ENCODE peak calls at places on chromosomes 16 and 17, in six cellular contexts. M, V, O, Q, Z and T are unnamed samples.
A peak's percentile ranks its signal among the peaks of the same experiment; 100 is the strongest.

GRCh38 chr17:74460996-74461395 is 5.4 kb upstream of the CD300A start:
- DNase-seq in M (no peak), V (no peak), O (no peak), Q (no peak), Z (no peak), T (no peak)

GRCh38 chr16:72554935-72555334 is 383.0 kb upstream of the PMFBP1 start:
- DNase-seq in M (no peak), V (no peak), O (no peak), Q (no peak), Z (no peak), T (no peak)

GRCh38 chr17:10842658-10843057 is 4.8 kb upstream of the PIRT start:
- DNase-seq in M (no peak), V (no peak), O (no peak), Q (no peak), Z (no peak), T (no peak)

GRCh38 chr17:14389656-14390055 is 88.8 kb downstream of the HS3ST3B1 start:
- DNase-seq in M (no peak), V (no peak), O (no peak), Q (no peak), Z (no peak), T (no peak)

GRCh38 chr16:2829501-2830354 is at the start of gene ZG16B:
- DNase-seq in M (no peak), V (no peak), O (no peak), Q (no peak), Z (no peak), T (no peak)

GRCh38 chr17:73799781-73800627 is 155.8 kb upstream of the SDK2 start:
- DNase-seq in M (no peak), V (no peak), O (no peak), Q (no peak), Z (no peak), T (no peak)

GRCh38 chr16:15765880-15766279 is 90.9 kb downstream of the MYH11 start:
- DNase-seq in M (peak; percentile 44), V (no peak), O (no peak), Q (no peak), Z (peak; percentile 9), T (no peak)

GRCh38 chr16:70692481-70693203 is 6.8 kb upstream of the MTSS2 start:
- DNase-seq in M (no peak), V (no peak), O (peak; percentile 71), Q (no peak), Z (no peak), T (no peak)

GRCh38 chr17:40556884-40557414 is 8.3 kb downstream of the CCR7 start:
- DNase-seq in M (peak; percentile 81), V (no peak), O (no peak), Q (no peak), Z (no peak), T (peak; percentile 49)

GRCh38 chr17:78965369-78965982 is 14.2 kb downstream of the LGALS3BP start:
- DNase-seq in M (no peak), V (no peak), O (no peak), Q (no peak), Z (no peak), T (no peak)

GRCh38 chr17:30347488-30347887 is 13.6 kb upstream of the TMIGD1 start:
- DNase-seq in M (no peak), V (no peak), O (no peak), Q (no peak), Z (no peak), T (no peak)

GRCh38 chr17:59830846-59831486 is 61.8 kb downstream of the TUBD1 start:
- DNase-seq in M (no peak), V (no peak), O (no peak), Q (no peak), Z (no peak), T (no peak)

GRCh38 chr17:17494499-17495447 is 1.4 kb downstream of the RASD1 start:
- DNase-seq in M (peak; percentile 20), V (no peak), O (peak; percentile 41), Q (peak; percentile 70), Z (no peak), T (no peak)

GRCh38 chr17:42992872-42993271 is 5.3 kb upstream of the RPL27 start:
- DNase-seq in M (no peak), V (no peak), O (no peak), Q (no peak), Z (no peak), T (no peak)

GRCh38 chr17:6548578-6549330 is 7.6 kb downstream of the PITPNM3 start:
- DNase-seq in M (no peak), V (no peak), O (no peak), Q (no peak), Z (no peak), T (no peak)

GRCh38 chr17:330993-331701 is 21.5 kb downstream of the RPH3AL start:
- DNase-seq in M (no peak), V (no peak), O (peak; percentile 56), Q (no peak), Z (no peak), T (no peak)

GRCh38 chr17:69314246-69315030 is 12.5 kb downstream of the ABCA5 start:
- DNase-seq in M (no peak), V (no peak), O (no peak), Q (no peak), Z (no peak), T (no peak)

GRCh38 chr16:85422374-85423185 is 190.5 kb upstream of the GSE1 start:
- DNase-seq in M (no peak), V (no peak), O (peak; percentile 17), Q (no peak), Z (peak; percentile 4), T (no peak)

GRCh38 chr16:86761117-86761971 is 183.0 kb downstream of the FOXL1 start:
- DNase-seq in M (peak; percentile 72), V (no peak), O (peak; percentile 58), Q (peak; percentile 86), Z (peak; percentile 37), T (no peak)

GRCh38 chr17:76123127-76123499 is 17.9 kb downstream of the FOXJ1 start:
- DNase-seq in M (no peak), V (no peak), O (no peak), Q (no peak), Z (no peak), T (no peak)

GRCh38 chr17:61411114-61411943 is 11.7 kb downstream of the TBX2 start:
- DNase-seq in M (peak; percentile 20), V (no peak), O (peak; percentile 54), Q (peak; percentile 61), Z (no peak), T (peak; percentile 76)

GRCh38 chr16:28163699-28164584 is 47.8 kb downstream of the XPO6 start:
- DNase-seq in M (peak; percentile 11), V (peak; percentile 40), O (no peak), Q (no peak), Z (no peak), T (no peak)

GRCh38 chr16:67206838-67207115 is 7.8 kb downstream of the ELMO3 start:
- DNase-seq in M (no peak), V (no peak), O (no peak), Q (no peak), Z (no peak), T (no peak)

GRCh38 chr17:81422776-81423697 is 27.8 kb downstream of the BAHCC1 start:
- DNase-seq in M (peak; percentile 93), V (peak; percentile 79), O (peak; percentile 86), Q (no peak), Z (no peak), T (no peak)

GRCh38 chr16:55703003-55704001 is 47.5 kb downstream of the SLC6A2 start:
- DNase-seq in M (peak; percentile 66), V (peak; percentile 19), O (no peak), Q (no peak), Z (no peak), T (no peak)

GRCh38 chr17:42132941-42133340 is 10.3 kb downstream of the HSPB9 start:
- DNase-seq in M (peak; percentile 48), V (peak; percentile 40), O (peak; percentile 66), Q (no peak), Z (no peak), T (no peak)

GRCh38 chr17:15782809-15783208 is 50.7 kb downstream of the TBC1D26 start:
- DNase-seq in M (peak; percentile 36), V (no peak), O (peak; percentile 53), Q (no peak), Z (no peak), T (no peak)

GRCh38 chr16:31145398-31145990 is 4.4 kb downstream of the PRSS36 start:
- DNase-seq in M (no peak), V (no peak), O (no peak), Q (no peak), Z (no peak), T (no peak)

GRCh38 chr16:31149332-31149731 is 534 bp downstream of the PRSS36 start:
- DNase-seq in M (no peak), V (no peak), O (no peak), Q (no peak), Z (no peak), T (no peak)

GRCh38 chr16:31148281-31148728 is 1.6 kb downstream of the PRSS36 start:
- DNase-seq in M (no peak), V (no peak), O (no peak), Q (no peak), Z (no peak), T (no peak)

GRCh38 chr16:31148896-31149295 is 970 bp downstream of the PRSS36 start:
- DNase-seq in M (no peak), V (no peak), O (no peak), Q (no peak), Z (no peak), T (no peak)

GRCh38 chr16:31147574-31147973 is 2.3 kb downstream of the PRSS36 start:
- DNase-seq in M (no peak), V (no peak), O (no peak), Q (no peak), Z (no peak), T (no peak)
- TF ChIP-seq CTCF in M (no peak), V (no peak), O (no peak), Q (no peak), Z (no peak), T (no peak)

GRCh38 chr16:73916839-73917594 is 379.6 kb upstream of the PSMD7 start:
- DNase-seq in M (no peak), V (no peak), O (no peak), Q (no peak), Z (no peak), T (no peak)
- TF ChIP-seq CTCF in M (no peak), V (no peak), O (no peak), Q (no peak), Z (no peak), T (no peak)

GRCh38 chr16:58333937-58334336 is 39.1 kb upstream of the PRSS54 start:
- DNase-seq in M (no peak), V (no peak), O (no peak), Q (no peak), Z (no peak), T (no peak)

GRCh38 chr16:58336332-58337089 is 41.7 kb upstream of the PRSS54 start:
- DNase-seq in M (peak; percentile 79), V (peak; percentile 7), O (peak; percentile 81), Q (peak; percentile 89), Z (peak; percentile 88), T (peak; percentile 83)

GRCh38 chr16:58337090-58337444 is 42.2 kb upstream of the PRSS54 start:
- DNase-seq in M (no peak), V (no peak), O (no peak), Q (no peak), Z (no peak), T (no peak)

GRCh38 chr16:58338205-58338604 is 43.4 kb upstream of the PRSS54 start:
- DNase-seq in M (no peak), V (no peak), O (no peak), Q (no peak), Z (no peak), T (no peak)

GRCh38 chr16:58339452-58339938 is 44.7 kb upstream of the PRSS54 start:
- DNase-seq in M (peak; percentile 32), V (no peak), O (no peak), Q (no peak), Z (no peak), T (no peak)
- TF ChIP-seq CTCF in M (peak; percentile 13), V (peak; percentile 21), O (no peak), Q (no peak), Z (no peak), T (peak; percentile 49)

GRCh38 chr17:57004944-57005579 is 27.1 kb downstream of the SCPEP1 start:
- DNase-seq in M (no peak), V (no peak), O (no peak), Q (no peak), Z (no peak), T (no peak)
- TF ChIP-seq CTCF in M (peak; percentile 8), V (no peak), O (peak; percentile 51), Q (peak; percentile 10), Z (no peak), T (peak; percentile 17)